ENCODE peak calls at places on chromosomes 5 and 9, in six cellular contexts. K is anterior cingulate cortex; Y is GM20000; C is activated CD4-positive, alpha-beta T cell treated with anti-CD3 and anti-CD28 coated beads for 24 hours; J is NCI-H2081; Z is GM23338. I is an unnamed sample.

GRCh38 chr9:93645149-93645889 is 68.9 kb downstream of the PHF2 start:
- DNase-seq in K (no peak), Y (no peak), C (no peak), J (no peak), Z (no peak), I (no peak)

GRCh38 chr9:36191290-36191645 is 547 bp downstream of the CLTA start:
- DNase-seq in K (no peak), Y (peak; percentile 37), C (peak; percentile 14), J (peak; percentile 51), Z (peak; percentile 54), I (no peak)

GRCh38 chr5:34929720-34930526 is 564 bp downstream of the DNAJC21 start:
- DNase-seq in K (peak; percentile 59), Y (peak; percentile 91), C (peak; percentile 57), J (peak; percentile 89), Z (peak; percentile 86), I (peak; percentile 72)

GRCh38 chr5:22577006-22577405 is 276.1 kb downstream of the CDH12 start:
- DNase-seq in K (no peak), Y (no peak), C (no peak), J (no peak), Z (no peak), I (no peak)

GRCh38 chr9:6564868-6565267 is 80.7 kb downstream of the GLDC start:
- DNase-seq in K (no peak), Y (no peak), C (no peak), J (no peak), Z (no peak), I (no peak)

GRCh38 chr5:177590406-177590805 is 1.6 kb upstream of the TMED9 start:
- DNase-seq in K (no peak), Y (no peak), C (no peak), J (no peak), Z (no peak), I (no peak)

GRCh38 chr5:171684169-171684568 is 101.4 kb upstream of the SMIM23 start:
- DNase-seq in K (no peak), Y (no peak), C (no peak), J (no peak), Z (no peak), I (no peak)

GRCh38 chr5:112551437-112552018 is 132.5 kb upstream of the EPB41L4A start:
- DNase-seq in K (no peak), Y (peak; percentile 52), C (peak; percentile 18), J (peak; percentile 59), Z (peak; percentile 77), I (peak; percentile 35)

GRCh38 chr9:35835216-35835604 is 6.2 kb downstream of the TMEM8B start:
- DNase-seq in K (no peak), Y (no peak), C (no peak), J (no peak), Z (peak; percentile 74), I (no peak)

GRCh38 chr5:177982072-177982727 is 13.8 kb downstream of the PROP1 start:
- DNase-seq in K (no peak), Y (no peak), C (no peak), J (no peak), Z (peak; percentile 81), I (no peak)

GRCh38 chr5:66742083-66742895 is 146.1 kb downstream of the MAST4 start:
- DNase-seq in K (peak; percentile 14), Y (no peak), C (no peak), J (no peak), Z (peak; percentile 49), I (no peak)

GRCh38 chr5:59356813-59357381 is 536.6 kb downstream of the PDE4D start:
- DNase-seq in K (no peak), Y (no peak), C (no peak), J (no peak), Z (peak; percentile 78), I (no peak)

GRCh38 chr5:64632251-64632650 is 58.1 kb upstream of the SHISAL2B start:
- DNase-seq in K (no peak), Y (no peak), C (no peak), J (no peak), Z (peak; percentile 21), I (peak; percentile 29)